ENCODE peak calls at places on chromosome 3, in four cellular contexts. One of them, this sample, is unnamed.

GRCh38 chr3:16448691-16449090 is 64.8 kb downstream of the RFTN1 start:
- DNase-seq in HEK293T: peak; percentile 38
- DNase-seq in K562: no peak
- DNase-seq in HepG2: no peak
- DNase-seq in this sample: no peak

GRCh38 chr3:145058483-145058882 is 1086.9 kb downstream of the DIPK2A start:
- DNase-seq in HEK293T: no peak
- DNase-seq in K562: no peak
- DNase-seq in HepG2: no peak
- DNase-seq in this sample: no peak

GRCh38 chr3:147418352-147418751 is 9.2 kb downstream of the ZIC1 start:
- DNase-seq in HEK293T: no peak
- DNase-seq in K562: no peak
- DNase-seq in HepG2: no peak
- DNase-seq in this sample: no peak

GRCh38 chr3:44186712-44187111 is 55.0 kb upstream of the TOPAZ1 start:
- DNase-seq in HEK293T: no peak
- DNase-seq in K562: no peak
- DNase-seq in HepG2: no peak
- DNase-seq in this sample: no peak

GRCh38 chr3:172102123-172102882 is 62.9 kb downstream of the FNDC3B start:
- DNase-seq in HEK293T: no peak
- DNase-seq in K562: no peak
- DNase-seq in HepG2: no peak
- DNase-seq in this sample: no peak

GRCh38 chr3:34008836-34009479 is 210.5 kb downstream of the PDCD6IP start:
- DNase-seq in HEK293T: no peak
- DNase-seq in K562: peak; percentile 27
- DNase-seq in HepG2: no peak
- DNase-seq in this sample: no peak

GRCh38 chr3:187005827-187006481 is 75.6 kb downstream of the ST6GAL1 start:
- DNase-seq in HEK293T: no peak
- DNase-seq in K562: peak; percentile 63
- DNase-seq in HepG2: no peak
- DNase-seq in this sample: no peak

GRCh38 chr3:64501298-64501906 is 186.4 kb downstream of the ADAMTS9 start:
- DNase-seq in HEK293T: no peak
- DNase-seq in K562: no peak
- DNase-seq in HepG2: peak; percentile 97
- DNase-seq in this sample: no peak

GRCh38 chr3:24640330-24640877 is 145.8 kb upstream of the THRB start:
- DNase-seq in HEK293T: peak; percentile 40
- DNase-seq in K562: peak; percentile 52
- DNase-seq in HepG2: peak; percentile 15
- DNase-seq in this sample: no peak

GRCh38 chr3:43465109-43465508 is 156.7 kb downstream of the ANO10 start:
- DNase-seq in HEK293T: no peak
- DNase-seq in K562: no peak
- DNase-seq in HepG2: no peak
- DNase-seq in this sample: no peak

GRCh38 chr3:140216249-140216648 is 281.3 kb downstream of the CLSTN2 start:
- DNase-seq in HEK293T: peak; percentile 42
- DNase-seq in K562: peak; percentile 27
- DNase-seq in HepG2: no peak
- DNase-seq in this sample: no peak

GRCh38 chr3:190522621-190523222 is 8.8 kb downstream of the IL1RAP start:
- DNase-seq in HEK293T: no peak
- DNase-seq in K562: no peak
- DNase-seq in HepG2: no peak
- DNase-seq in this sample: no peak

GRCh38 chr3:94413721-94414106 is 350.9 kb downstream of the NSUN3 start:
- DNase-seq in HEK293T: no peak
- DNase-seq in K562: no peak
- DNase-seq in HepG2: no peak
- DNase-seq in this sample: no peak

GRCh38 chr3:115657168-115657567 is 33.9 kb downstream of the GAP43 start:
- DNase-seq in HEK293T: no peak
- DNase-seq in K562: no peak
- DNase-seq in HepG2: no peak
- DNase-seq in this sample: no peak

GRCh38 chr3:106824856-106825255 is 552.4 kb upstream of the CCDC54 start:
- DNase-seq in HEK293T: peak; percentile 12
- DNase-seq in K562: no peak
- DNase-seq in HepG2: peak; percentile 3
- DNase-seq in this sample: peak; percentile 30

GRCh38 chr3:142275856-142276255 is 50.5 kb upstream of the GK5 start:
- DNase-seq in HEK293T: no peak
- DNase-seq in K562: no peak
- DNase-seq in HepG2: no peak
- DNase-seq in this sample: no peak

GRCh38 chr3:78139166-78139565 is 1099.3 kb downstream of the ROBO2 start:
- DNase-seq in HEK293T: no peak
- DNase-seq in K562: no peak
- DNase-seq in HepG2: no peak
- DNase-seq in this sample: no peak

GRCh38 chr3:72664576-72664975 is 183.7 kb downstream of the SHQ1 start:
- DNase-seq in HEK293T: no peak
- DNase-seq in K562: no peak
- DNase-seq in HepG2: no peak
- DNase-seq in this sample: no peak
- TF ChIP-seq ELF4 in HEK293T: no peak
- TF ChIP-seq ELF4 in K562: no peak
- TF ChIP-seq ELF4 in HepG2: no peak
- TF ChIP-seq ELF4 in this sample: no peak

DNA sequence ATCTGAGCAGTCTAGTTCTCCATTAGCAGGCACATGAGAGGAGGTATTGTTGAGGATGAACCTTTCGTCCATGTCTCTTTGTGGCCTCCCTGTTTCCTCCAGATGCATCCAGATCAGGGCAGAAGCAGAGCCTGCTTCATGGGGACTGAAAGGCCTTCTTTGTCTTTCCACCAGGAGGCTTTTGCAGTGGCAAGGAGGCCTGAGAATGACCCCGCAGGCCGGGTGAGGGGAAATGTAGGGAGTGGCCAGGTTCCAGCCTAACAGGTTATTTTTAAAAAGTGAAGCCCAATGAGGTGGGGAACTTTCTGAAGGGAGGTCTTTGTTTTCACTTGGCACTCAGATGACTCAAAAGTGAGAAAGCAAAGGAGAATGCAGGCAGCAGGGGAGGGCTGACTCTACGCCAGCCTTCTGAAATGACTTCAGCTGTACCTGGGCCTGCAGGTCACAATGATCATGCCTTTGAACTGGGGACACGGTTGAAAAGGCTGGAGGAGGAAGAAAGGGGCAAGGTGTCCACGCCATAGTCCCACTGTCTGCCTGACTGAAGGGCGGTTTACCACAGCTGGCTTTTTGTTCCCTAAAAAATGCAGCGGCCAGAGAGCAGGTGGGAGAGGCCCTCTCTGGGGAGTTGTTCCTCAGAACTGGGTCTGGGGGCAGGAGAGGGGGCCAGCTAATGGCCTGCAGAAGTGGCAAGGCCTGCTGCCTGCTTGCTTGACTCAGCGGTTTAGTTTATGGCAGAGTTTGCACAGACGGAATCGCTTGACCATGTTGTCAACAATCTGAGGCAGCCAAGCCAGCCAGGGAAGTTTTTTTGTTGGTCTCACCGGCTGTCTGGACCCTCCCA is 28.7 kb downstream of the CMTM7 start:
- DNase-seq in HEK293T: no peak
- DNase-seq in K562: no peak
- DNase-seq in HepG2: peak; percentile 89
- DNase-seq in this sample: peak; percentile 30
- TF ChIP-seq ELF4 in HEK293T: no peak
- TF ChIP-seq ELF4 in K562: no peak
- TF ChIP-seq ELF4 in HepG2: no peak
- TF ChIP-seq ELF4 in this sample: no peak

GRCh38 chr3:11803977-11804903 is 42.4 kb downstream of the TAMM41 start:
- DNase-seq in HEK293T: peak; percentile 65
- DNase-seq in K562: peak; percentile 56
- DNase-seq in HepG2: peak; percentile 51
- DNase-seq in this sample: peak; percentile 28
- TF ChIP-seq ELF4 in HEK293T: no peak
- TF ChIP-seq ELF4 in K562: no peak
- TF ChIP-seq ELF4 in HepG2: no peak
- TF ChIP-seq ELF4 in this sample: no peak

GRCh38 chr3:48565591-48566400 is 2.2 kb upstream of the UCN2 start:
- DNase-seq in HEK293T: no peak
- DNase-seq in K562: no peak
- DNase-seq in HepG2: no peak
- DNase-seq in this sample: no peak
- TF ChIP-seq ELF4 in HEK293T: no peak
- TF ChIP-seq ELF4 in K562: no peak
- TF ChIP-seq ELF4 in HepG2: no peak
- TF ChIP-seq ELF4 in this sample: no peak

GRCh38 chr3:151864423-151865101 is 8.9 kb upstream of the SUCNR1 start:
- DNase-seq in HEK293T: no peak
- DNase-seq in K562: no peak
- DNase-seq in HepG2: no peak
- DNase-seq in this sample: no peak
- TF ChIP-seq ELF4 in HEK293T: no peak
- TF ChIP-seq ELF4 in K562: no peak
- TF ChIP-seq ELF4 in HepG2: no peak
- TF ChIP-seq ELF4 in this sample: no peak

DNA sequence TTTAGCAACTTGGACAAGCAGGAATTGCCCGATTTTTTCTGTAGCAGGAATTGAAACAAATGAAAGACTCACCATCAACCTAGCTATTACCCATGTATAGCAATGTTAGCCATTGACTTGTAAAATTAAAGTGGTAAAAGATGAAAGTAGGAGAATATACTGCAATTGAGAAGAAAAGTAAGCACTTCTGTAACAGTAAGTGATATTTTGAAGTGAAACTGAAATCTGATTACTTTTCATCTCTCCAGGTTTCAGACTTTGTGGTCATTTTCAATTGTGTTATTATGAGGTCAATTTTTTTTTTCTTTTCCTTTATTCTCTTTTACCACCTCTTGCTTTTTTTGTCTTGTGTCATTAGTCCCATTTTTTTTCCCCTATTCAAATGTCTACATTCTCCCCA is 1078.2 kb downstream of the ZPLD1 start:
- DNase-seq in HEK293T: no peak
- DNase-seq in K562: no peak
- DNase-seq in HepG2: no peak
- DNase-seq in this sample: no peak
- TF ChIP-seq ELF4 in HEK293T: no peak
- TF ChIP-seq ELF4 in K562: no peak
- TF ChIP-seq ELF4 in HepG2: no peak
- TF ChIP-seq ELF4 in this sample: no peak

DNA sequence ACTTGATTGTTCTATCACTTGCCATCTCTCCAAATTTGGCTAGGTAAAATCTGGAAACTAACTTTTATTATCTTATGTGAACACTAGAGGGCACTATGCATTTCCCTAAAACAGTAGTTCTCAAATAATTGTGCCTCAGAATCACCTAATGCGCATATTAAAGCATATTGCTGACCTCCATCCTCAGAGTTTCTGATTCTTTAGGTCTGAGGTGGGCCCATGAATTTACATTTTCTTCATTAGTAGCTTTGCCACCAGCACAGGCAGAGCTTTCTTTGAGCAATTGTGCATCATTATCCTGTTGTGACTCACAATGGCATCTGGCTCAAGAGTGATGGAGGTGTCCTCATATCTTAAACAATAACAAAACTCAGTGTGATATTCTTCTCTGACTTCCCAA is 17.5 kb upstream of the BCHE start:
- DNase-seq in HEK293T: peak; percentile 12
- DNase-seq in K562: peak; percentile 13
- DNase-seq in HepG2: peak; percentile 1
- DNase-seq in this sample: no peak
- TF ChIP-seq ELF4 in HEK293T: no peak
- TF ChIP-seq ELF4 in K562: no peak
- TF ChIP-seq ELF4 in HepG2: no peak
- TF ChIP-seq ELF4 in this sample: no peak